ENCODE peak calls at places on chromosomes 7 and 10, in six cellular contexts. I, B, X, P, Q and R are unnamed samples.

GRCh38 chr7:14698239-14698638 is 204.3 kb downstream of the DGKB start:
- DNase-seq in I (no peak), Q (no peak), P (no peak), B (no peak), X (no peak), R (no peak)

GRCh38 chr10:86439544-86439943 is 72.9 kb upstream of the GRID1 start:
- DNase-seq in Q (no peak), X (peak), I (no peak), B (no peak), P (no peak), R (no peak)

GRCh38 chr10:116272497-116273221 is at the start of gene GFRA1:
- DNase-seq in I (peak), P (no peak), B (no peak), X (peak), Q (peak), R (no peak)

GRCh38 chr7:157545681-157546060 is 208.9 kb downstream of the DNAJB6 start:
- DNase-seq in P (no peak), B (no peak), Q (no peak), X (no peak), I (no peak), R (no peak)

GRCh38 chr7:913736-914520 is 37.6 kb downstream of the GET4 start:
- DNase-seq in Q (no peak), I (no peak), P (no peak), X (peak), B (no peak), R (no peak)

GRCh38 chr10:28254290-28254985 is 48.4 kb downstream of the MPP7 start:
- DNase-seq in X (no peak), Q (no peak), P (no peak), B (no peak), I (no peak), R (no peak)

GRCh38 chr10:117362313-117362712 is 12.9 kb downstream of the PDZD8 start:
- DNase-seq in P (no peak), I (no peak), B (no peak), Q (no peak), X (no peak), R (no peak)

GRCh38 chr7:93307131-93307660 is 75.0 kb downstream of the VPS50 start:
- DNase-seq in Q (no peak), I (no peak), X (no peak), P (no peak), B (no peak), R (no peak)

GRCh38 chr7:81367335-81367801 is 402.5 kb downstream of the HGF start:
- DNase-seq in B (no peak), P (no peak), X (no peak), I (no peak), Q (no peak), R (no peak)

GRCh38 chr10:77070317-77070716 is 567.3 kb downstream of the KCNMA1 start:
- DNase-seq in B (no peak), X (no peak), Q (no peak), P (no peak), I (no peak), R (no peak)

GRCh38 chr7:66204822-66205735 is at the start of gene TPST1:
- DNase-seq in B (peak), X (peak), P (peak), Q (peak), I (peak), R (peak)

GRCh38 chr7:148735141-148735540 is 36.4 kb downstream of the CUL1 start:
- DNase-seq in P (no peak), X (no peak), I (no peak), Q (no peak), B (no peak), R (no peak)

GRCh38 chr10:78451592-78451991 is 417.9 kb downstream of the RPS24 start:
- DNase-seq in I (no peak), X (no peak), Q (peak), B (no peak), P (no peak), R (no peak)

GRCh38 chr7:45971171-45971570 is 50.1 kb upstream of the IGFBP3 start:
- DNase-seq in Q (no peak), I (no peak), P (no peak), B (no peak), X (no peak), R (no peak)

GRCh38 chr10:86113044-86113443 is 253.6 kb downstream of the GRID1 start:
- DNase-seq in X (no peak), I (no peak), Q (no peak), P (no peak), B (no peak), R (no peak)

GRCh38 chr10:23338155-23338828 is 6.3 kb downstream of the C10orf67 start:
- DNase-seq in P (no peak), Q (no peak), B (no peak), X (no peak), I (peak), R (no peak)

GRCh38 chr7:155987681-155988080 is 175.4 kb upstream of the SHH start:
- DNase-seq in P (no peak), B (no peak), I (no peak), X (no peak), Q (no peak), R (no peak)

GRCh38 chr10:121683366-121683765 is 85.1 kb upstream of the FGFR2 start:
- DNase-seq in X (no peak), I (no peak), B (no peak), P (no peak), Q (no peak), R (no peak)

GRCh38 chr7:140646931-140647647 is 6.5 kb upstream of the DENND2A start:
- DNase-seq in P (no peak), B (no peak), X (peak), Q (peak), I (peak), R (peak)

GRCh38 chr10:113616244-113617074 is 47.4 kb downstream of the NRAP start:
- DNase-seq in X (no peak), B (no peak), I (peak), Q (no peak), P (no peak), R (no peak)

GRCh38 chr7:27606270-27607209 is 56.1 kb downstream of the HIBADH start:
- DNase-seq in I (no peak), Q (no peak), B (no peak), X (no peak), P (no peak), R (no peak)

GRCh38 chr7:98000356-98000755 is 10.4 kb upstream of the OCM2 start:
- DNase-seq in Q (no peak), X (no peak), I (no peak), P (no peak), B (no peak), R (no peak)

GRCh38 chr10:125457406-125457805 is 225.6 kb downstream of the TEX36 start:
- DNase-seq in B (no peak), P (no peak), X (no peak), I (no peak), Q (no peak), R (no peak)

GRCh38 chr7:4882169-4882741 is 1.3 kb downstream of the RADIL start:
- DNase-seq in P (no peak), X (peak), B (no peak), I (peak), Q (no peak), R (no peak)